ENCODE peak calls at places on chromosomes 12 and 14, in ten cellular contexts. One of them, this sample, is unnamed.

GRCh38 chr12:31362759-31363415 is 36.9 kb upstream of the SINHCAF start:
- DNase-seq in AG10803: no peak
- DNase-seq in colonic mucosa: peak
- DNase-seq in AG04450: no peak
- DNase-seq in cardiac muscle cell: peak
- DNase-seq in BE2C: no peak
- DNase-seq in GM12865: peak
- DNase-seq in tibial nerve: peak
- DNase-seq in breast epithelium: no peak
- DNase-seq in heart left ventricle: no peak
- DNase-seq in this sample: peak

GRCh38 chr12:65335021-65335714 is 56.7 kb downstream of the MSRB3 start:
- DNase-seq in tibial nerve: peak
- DNase-seq in GM12865: no peak
- DNase-seq in colonic mucosa: no peak
- DNase-seq in AG10803: peak
- DNase-seq in BE2C: no peak
- DNase-seq in breast epithelium: no peak
- DNase-seq in AG04450: peak
- DNase-seq in heart left ventricle: peak
- DNase-seq in cardiac muscle cell: no peak
- DNase-seq in this sample: no peak

GRCh38 chr14:61894452-61895077 is 132.3 kb downstream of the SNAPC1 start:
- DNase-seq in AG04450: peak
- DNase-seq in BE2C: peak
- DNase-seq in GM12865: peak
- DNase-seq in heart left ventricle: peak
- DNase-seq in cardiac muscle cell: peak
- DNase-seq in colonic mucosa: peak
- DNase-seq in breast epithelium: no peak
- DNase-seq in tibial nerve: peak
- DNase-seq in AG10803: peak
- DNase-seq in this sample: peak

GRCh38 chr14:68928770-68929550 is 50.1 kb downstream of the ACTN1 start:
- DNase-seq in breast epithelium: no peak
- DNase-seq in AG04450: no peak
- DNase-seq in BE2C: no peak
- DNase-seq in AG10803: no peak
- DNase-seq in GM12865: no peak
- DNase-seq in cardiac muscle cell: no peak
- DNase-seq in colonic mucosa: no peak
- DNase-seq in heart left ventricle: no peak
- DNase-seq in tibial nerve: no peak
- DNase-seq in this sample: no peak

GRCh38 chr12:101501410-101502045 is 26.4 kb downstream of the SPIC start:
- DNase-seq in cardiac muscle cell: no peak
- DNase-seq in tibial nerve: no peak
- DNase-seq in BE2C: no peak
- DNase-seq in GM12865: no peak
- DNase-seq in heart left ventricle: no peak
- DNase-seq in AG04450: no peak
- DNase-seq in breast epithelium: no peak
- DNase-seq in colonic mucosa: peak
- DNase-seq in AG10803: no peak
- DNase-seq in this sample: no peak

GRCh38 chr12:25213338-25213737 is 18.3 kb downstream of the ETFRF1 start:
- DNase-seq in cardiac muscle cell: no peak
- DNase-seq in tibial nerve: no peak
- DNase-seq in AG10803: no peak
- DNase-seq in breast epithelium: no peak
- DNase-seq in colonic mucosa: no peak
- DNase-seq in heart left ventricle: no peak
- DNase-seq in GM12865: no peak
- DNase-seq in BE2C: no peak
- DNase-seq in AG04450: no peak
- DNase-seq in this sample: no peak

GRCh38 chr12:47156167-47156736 is 76.5 kb upstream of the AMIGO2 start:
- DNase-seq in colonic mucosa: no peak
- DNase-seq in BE2C: no peak
- DNase-seq in GM12865: no peak
- DNase-seq in tibial nerve: no peak
- DNase-seq in breast epithelium: no peak
- DNase-seq in AG04450: no peak
- DNase-seq in cardiac muscle cell: no peak
- DNase-seq in AG10803: peak
- DNase-seq in heart left ventricle: no peak
- DNase-seq in this sample: no peak

GRCh38 chr12:124281309-124281708 is 13.6 kb upstream of the RFLNA start:
- DNase-seq in BE2C: no peak
- DNase-seq in breast epithelium: no peak
- DNase-seq in AG04450: no peak
- DNase-seq in GM12865: no peak
- DNase-seq in cardiac muscle cell: no peak
- DNase-seq in heart left ventricle: no peak
- DNase-seq in tibial nerve: no peak
- DNase-seq in colonic mucosa: no peak
- DNase-seq in AG10803: no peak
- DNase-seq in this sample: no peak

GRCh38 chr12:67068204-67068731 is 200.9 kb upstream of the CAND1 start:
- DNase-seq in breast epithelium: no peak
- DNase-seq in heart left ventricle: no peak
- DNase-seq in BE2C: no peak
- DNase-seq in AG10803: no peak
- DNase-seq in GM12865: no peak
- DNase-seq in colonic mucosa: peak
- DNase-seq in AG04450: no peak
- DNase-seq in cardiac muscle cell: peak
- DNase-seq in tibial nerve: no peak
- DNase-seq in this sample: peak

GRCh38 chr12:67070604-67071003 is 198.6 kb upstream of the CAND1 start:
- DNase-seq in BE2C: no peak
- DNase-seq in GM12865: no peak
- DNase-seq in cardiac muscle cell: no peak
- DNase-seq in colonic mucosa: no peak
- DNase-seq in breast epithelium: no peak
- DNase-seq in heart left ventricle: no peak
- DNase-seq in AG04450: no peak
- DNase-seq in tibial nerve: no peak
- DNase-seq in AG10803: no peak
- DNase-seq in this sample: peak

GRCh38 chr12:67068773-67069450 is 200.2 kb upstream of the CAND1 start:
- DNase-seq in GM12865: peak
- DNase-seq in colonic mucosa: peak
- DNase-seq in BE2C: peak
- DNase-seq in breast epithelium: peak
- DNase-seq in AG04450: peak
- DNase-seq in heart left ventricle: no peak
- DNase-seq in tibial nerve: no peak
- DNase-seq in cardiac muscle cell: peak
- DNase-seq in AG10803: peak
- DNase-seq in this sample: peak

GRCh38 chr12:67070307-67070600 is 198.9 kb upstream of the CAND1 start:
- DNase-seq in AG10803: no peak
- DNase-seq in breast epithelium: no peak
- DNase-seq in AG04450: no peak
- DNase-seq in heart left ventricle: no peak
- DNase-seq in cardiac muscle cell: no peak
- DNase-seq in tibial nerve: no peak
- DNase-seq in BE2C: no peak
- DNase-seq in colonic mucosa: no peak
- DNase-seq in GM12865: no peak
- DNase-seq in this sample: peak

DNA sequence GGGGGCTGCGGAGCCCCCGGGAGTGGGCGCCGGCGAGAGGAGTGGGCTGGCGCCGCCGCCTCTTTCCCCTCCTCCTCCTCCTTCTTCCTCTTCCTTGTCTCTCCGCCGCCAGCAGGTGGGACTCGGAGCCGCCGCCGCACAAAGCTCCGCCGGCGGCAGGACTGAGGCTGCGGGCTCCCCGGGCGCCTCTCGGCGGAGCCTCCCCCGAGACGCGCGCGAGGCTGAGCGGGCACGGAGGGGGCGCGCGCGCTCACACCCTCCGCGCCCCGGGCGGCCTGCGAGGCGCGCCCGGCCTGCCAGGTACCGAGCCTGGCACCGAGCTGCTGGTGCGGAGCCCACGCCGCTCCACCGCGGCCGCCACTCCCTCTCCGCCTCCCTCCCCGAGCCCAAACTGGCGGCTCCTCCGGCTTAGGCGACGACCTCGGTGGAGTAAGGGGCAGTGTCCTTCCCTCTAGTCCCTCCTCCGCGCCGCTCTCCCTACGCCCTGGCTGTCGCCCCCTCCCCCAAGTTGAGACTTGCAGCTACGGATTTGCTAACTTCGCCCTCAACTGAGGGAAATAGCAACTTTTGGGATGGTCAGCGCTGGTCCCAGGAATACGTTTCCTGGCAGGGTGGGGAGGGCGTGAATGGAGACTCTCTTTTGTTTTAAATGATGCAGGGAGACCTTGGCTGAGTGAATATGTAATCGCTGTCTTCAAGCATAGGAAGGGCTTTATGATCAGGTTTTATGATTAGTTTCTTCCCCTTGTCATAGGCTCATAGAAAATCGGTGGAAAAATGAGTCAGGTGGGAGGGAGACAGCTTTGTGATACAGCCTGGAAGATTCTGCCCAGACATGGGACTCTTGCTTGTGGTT is 199.5 kb upstream of the CAND1 start:
- DNase-seq in AG04450: no peak
- DNase-seq in cardiac muscle cell: peak
- DNase-seq in heart left ventricle: no peak
- DNase-seq in tibial nerve: no peak
- DNase-seq in BE2C: peak
- DNase-seq in breast epithelium: no peak
- DNase-seq in colonic mucosa: peak
- DNase-seq in AG10803: no peak
- DNase-seq in GM12865: peak
- DNase-seq in this sample: peak
- TF ChIP-seq CTCF in AG04450: no peak
- TF ChIP-seq CTCF in cardiac muscle cell: no peak
- TF ChIP-seq CTCF in heart left ventricle: no peak
- TF ChIP-seq CTCF in tibial nerve: no peak
- TF ChIP-seq CTCF in BE2C: no peak
- TF ChIP-seq CTCF in breast epithelium: no peak
- TF ChIP-seq CTCF in colonic mucosa: no peak
- TF ChIP-seq CTCF in AG10803: no peak
- TF ChIP-seq CTCF in GM12865: peak
- TF ChIP-seq CTCF in this sample: no peak

DNA sequence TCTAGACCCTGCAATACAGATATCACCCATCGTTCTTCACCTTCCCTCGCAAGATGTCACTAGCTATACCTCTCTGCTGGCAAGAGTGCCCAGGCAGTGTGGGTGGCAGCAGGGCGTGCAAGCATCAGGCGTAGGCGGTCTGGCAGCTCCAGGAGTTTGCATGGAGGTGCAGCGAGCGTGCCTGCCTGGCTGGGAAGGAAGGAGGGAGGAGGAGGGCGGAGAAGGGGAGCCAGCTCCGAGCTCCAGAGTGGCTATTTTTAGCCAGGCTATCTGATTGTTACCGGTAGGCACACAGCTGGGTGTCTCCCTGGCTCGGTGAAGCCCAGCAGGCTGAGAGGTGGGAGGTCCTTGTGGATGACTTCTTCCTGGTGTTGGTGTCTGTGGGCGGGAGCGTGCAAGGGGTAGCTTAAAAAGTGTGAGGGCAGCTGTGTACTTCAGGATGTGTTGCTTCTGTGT is 6.2 kb downstream of the FOXJ2 start:
- DNase-seq in AG10803: peak
- DNase-seq in breast epithelium: peak
- DNase-seq in AG04450: peak
- DNase-seq in cardiac muscle cell: peak
- DNase-seq in colonic mucosa: peak
- DNase-seq in heart left ventricle: peak
- DNase-seq in tibial nerve: no peak
- DNase-seq in GM12865: no peak
- DNase-seq in BE2C: peak
- DNase-seq in this sample: peak
- H3K4me3 ChIP-seq in AG10803: peak
- H3K4me3 ChIP-seq in breast epithelium: peak
- H3K4me3 ChIP-seq in AG04450: peak
- H3K4me3 ChIP-seq in cardiac muscle cell: peak
- H3K4me3 ChIP-seq in colonic mucosa: peak
- H3K4me3 ChIP-seq in heart left ventricle: peak
- H3K4me3 ChIP-seq in tibial nerve: no peak
- H3K4me3 ChIP-seq in GM12865: no peak
- H3K4me3 ChIP-seq in BE2C: peak
- H3K4me3 ChIP-seq in this sample: no peak

GRCh38 chr14:106269029-106269428 is 742.6 kb downstream of the TMEM121 start:
- DNase-seq in AG04450: no peak
- DNase-seq in BE2C: no peak
- DNase-seq in colonic mucosa: no peak
- DNase-seq in GM12865: no peak
- DNase-seq in AG10803: no peak
- DNase-seq in tibial nerve: no peak
- DNase-seq in breast epithelium: no peak
- DNase-seq in cardiac muscle cell: no peak
- DNase-seq in heart left ventricle: no peak
- DNase-seq in this sample: no peak

GRCh38 chr14:106269451-106270204 is 743.2 kb downstream of the TMEM121 start:
- DNase-seq in GM12865: no peak
- DNase-seq in AG10803: no peak
- DNase-seq in breast epithelium: no peak
- DNase-seq in BE2C: no peak
- DNase-seq in heart left ventricle: no peak
- DNase-seq in tibial nerve: no peak
- DNase-seq in AG04450: no peak
- DNase-seq in colonic mucosa: no peak
- DNase-seq in cardiac muscle cell: no peak
- DNase-seq in this sample: no peak

DNA sequence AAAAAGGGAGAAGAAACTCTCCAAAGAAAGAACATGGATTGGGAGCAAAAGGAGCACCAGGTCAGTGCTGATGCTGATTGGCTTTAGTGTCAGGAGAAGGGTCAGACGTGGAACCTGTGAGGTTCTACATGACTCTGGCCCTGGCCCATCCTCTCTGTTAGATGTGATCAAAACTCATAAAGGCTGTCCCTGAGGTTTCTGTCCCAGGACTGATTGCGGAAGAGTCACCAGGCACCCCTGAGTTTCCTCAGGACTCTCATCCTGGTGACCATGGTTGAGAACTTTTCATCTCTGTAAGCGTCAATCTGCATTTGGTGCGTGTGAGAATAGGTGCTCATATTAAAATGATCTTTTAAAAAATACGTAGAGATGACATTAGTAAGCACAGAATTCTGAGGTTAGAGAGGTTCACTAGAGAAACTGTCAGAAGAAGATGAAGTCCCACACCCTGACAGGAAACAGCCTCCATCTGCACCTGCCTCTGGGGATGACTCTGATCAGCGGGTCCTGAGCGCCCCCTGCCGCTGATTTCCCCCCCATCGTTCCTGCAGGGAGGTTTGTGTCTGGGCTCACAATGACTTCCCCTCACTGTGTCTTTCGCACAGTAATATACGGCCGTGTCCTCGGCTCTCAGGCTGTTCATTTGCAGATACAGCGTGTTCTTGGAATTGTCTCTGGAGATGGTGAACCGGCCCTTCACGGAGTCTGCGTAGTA is 741.8 kb downstream of the TMEM121 start:
- DNase-seq in BE2C: peak
- DNase-seq in colonic mucosa: peak
- DNase-seq in GM12865: peak
- DNase-seq in breast epithelium: no peak
- DNase-seq in tibial nerve: no peak
- DNase-seq in AG10803: no peak
- DNase-seq in cardiac muscle cell: no peak
- DNase-seq in heart left ventricle: no peak
- DNase-seq in AG04450: no peak
- DNase-seq in this sample: peak
- TF ChIP-seq CTCF in BE2C: peak
- TF ChIP-seq CTCF in colonic mucosa: no peak
- TF ChIP-seq CTCF in GM12865: peak
- TF ChIP-seq CTCF in breast epithelium: no peak
- TF ChIP-seq CTCF in tibial nerve: no peak
- TF ChIP-seq CTCF in AG10803: no peak
- TF ChIP-seq CTCF in cardiac muscle cell: no peak
- TF ChIP-seq CTCF in heart left ventricle: no peak
- TF ChIP-seq CTCF in AG04450: no peak
- TF ChIP-seq CTCF in this sample: peak

GRCh38 chr12:29782285-29782820 is 1.4 kb downstream of the TMTC1 start:
- DNase-seq in AG10803: peak
- DNase-seq in cardiac muscle cell: peak
- DNase-seq in AG04450: no peak
- DNase-seq in heart left ventricle: no peak
- DNase-seq in tibial nerve: peak
- DNase-seq in breast epithelium: no peak
- DNase-seq in colonic mucosa: no peak
- DNase-seq in GM12865: peak
- DNase-seq in BE2C: no peak
- DNase-seq in this sample: no peak
- H3K4me3 ChIP-seq in AG10803: peak
- H3K4me3 ChIP-seq in cardiac muscle cell: peak
- H3K4me3 ChIP-seq in AG04450: peak
- H3K4me3 ChIP-seq in heart left ventricle: peak
- H3K4me3 ChIP-seq in tibial nerve: peak
- H3K4me3 ChIP-seq in breast epithelium: peak
- H3K4me3 ChIP-seq in colonic mucosa: peak
- H3K4me3 ChIP-seq in GM12865: no peak
- H3K4me3 ChIP-seq in BE2C: peak
- H3K4me3 ChIP-seq in this sample: no peak